ENCODE peak calls at places on chromosomes 13 and 19, in five cellular contexts. E is sigmoid colon, B is HL-60, A is neural progenitor cell, Q is AG09309. Y is an unnamed sample.

GRCh38 chr19:4951671-4952070 is 17.2 kb upstream of the KDM4B start:
- DNase-seq in E (no peak), B (no peak), A (no peak), Q (no peak), Y (no peak)

GRCh38 chr19:19257137-19257536 is 16.0 kb downstream of the TM6SF2 start:
- DNase-seq in E (no peak), B (no peak), A (no peak), Q (no peak), Y (no peak)

GRCh38 chr13:73883162-73883561 is 251.0 kb downstream of the KLF12 start:
- DNase-seq in E (no peak), B (no peak), A (no peak), Q (no peak), Y (no peak)

GRCh38 chr13:34942732-34943674 is 933 bp downstream of the NBEA start:
- DNase-seq in E (peak), B (no peak), A (peak), Q (no peak), Y (no peak)

GRCh38 chr13:74839656-74840055 is 642.3 kb downstream of the TBC1D4 start:
- DNase-seq in E (no peak), B (no peak), A (no peak), Q (no peak), Y (no peak)

GRCh38 chr19:52941941-52942370 is 18.7 kb upstream of the ZNF888 start:
- DNase-seq in E (peak), B (peak), A (peak), Q (no peak), Y (no peak)

GRCh38 chr13:93621966-93622365 is 395.4 kb downstream of the GPC6 start:
- DNase-seq in E (no peak), B (no peak), A (no peak), Q (no peak), Y (no peak)

GRCh38 chr13:59480398-59480797 is 683.3 kb downstream of the DIAPH3 start:
- DNase-seq in E (no peak), B (no peak), A (no peak), Q (no peak), Y (no peak)

GRCh38 chr19:6800991-6801396 is 28.5 kb downstream of the VAV1 start:
- DNase-seq in E (no peak), B (no peak), A (no peak), Q (peak), Y (no peak)

GRCh38 chr13:28220166-28220565 is 81.8 kb downstream of the PAN3 start:
- DNase-seq in E (no peak), B (peak), A (no peak), Q (no peak), Y (no peak)

GRCh38 chr13:32448224-32448623 is 20.3 kb upstream of the N4BP2L1 start:
- DNase-seq in E (no peak), B (no peak), A (no peak), Q (no peak), Y (no peak)

GRCh38 chr19:53130506-53130905 is 2.2 kb downstream of the ZNF415 start:
- DNase-seq in E (no peak), B (no peak), A (peak), Q (no peak), Y (no peak)

GRCh38 chr13:54953786-54954185 is 1925.2 kb downstream of the OLFM4 start:
- DNase-seq in E (no peak), B (no peak), A (no peak), Q (no peak), Y (no peak)

GRCh38 chr19:7104783-7105447 is 35.4 kb downstream of the ZNF557 start:
- DNase-seq in E (no peak), B (no peak), A (no peak), Q (no peak), Y (no peak)

GRCh38 chr19:6925801-6926751 is 38.7 kb downstream of the ADGRE1 start:
- DNase-seq in E (no peak), B (no peak), A (no peak), Q (peak), Y (no peak)

GRCh38 chr19:27833031-27833430 is 1379.9 kb downstream of the UQCRFS1 start:
- DNase-seq in E (no peak), B (no peak), A (no peak), Q (no peak), Y (no peak)

GRCh38 chr19:39467941-39468340 is 12.7 kb upstream of the TIMM50 start:
- DNase-seq in E (no peak), B (no peak), A (no peak), Q (no peak), Y (no peak)

GRCh38 chr13:92896842-92897241 is 329.8 kb upstream of the GPC6 start:
- DNase-seq in E (no peak), B (no peak), A (peak), Q (no peak), Y (peak)

GRCh38 chr13:90336507-90336906 is 1011.0 kb upstream of the MIR17HG start:
- DNase-seq in E (no peak), B (no peak), A (no peak), Q (no peak), Y (no peak)

GRCh38 chr19:10612515-10613119 is 12.7 kb upstream of the SLC44A2 start:
- DNase-seq in E (no peak), B (no peak), A (no peak), Q (no peak), Y (no peak)

GRCh38 chr13:73168226-73168992 is 109.6 kb downstream of the KLF5 start:
- DNase-seq in E (no peak), B (no peak), A (no peak), Q (no peak), Y (no peak)

GRCh38 chr13:100275746-100276145 is 186.9 kb downstream of the PCCA start:
- DNase-seq in E (no peak), B (no peak), A (no peak), Q (no peak), Y (no peak)

GRCh38 chr13:97015661-97016350 is 21.5 kb upstream of the OXGR1 start:
- DNase-seq in E (no peak), B (no peak), A (no peak), Q (no peak), Y (no peak)

GRCh38 chr19:1715540-1715939 is 37.8 kb upstream of the ONECUT3 start:
- DNase-seq in E (no peak), B (no peak), A (no peak), Q (no peak), Y (no peak)

GRCh38 chr19:1156305-1156801 is 17.7 kb downstream of the SBNO2 start:
- DNase-seq in E (no peak), B (no peak), A (no peak), Q (no peak), Y (no peak)

GRCh38 chr19:40257096-40257517 is 28.0 kb downstream of the AKT2 start:
- DNase-seq in E (no peak), B (no peak), A (no peak), Q (no peak), Y (no peak)

GRCh38 chr13:40391788-40392187 is 274.7 kb downstream of the FOXO1 start:
- DNase-seq in E (no peak), B (no peak), A (no peak), Q (no peak), Y (no peak)

GRCh38 chr13:67614577-67614976 is 384.4 kb upstream of the PCDH9 start:
- DNase-seq in E (no peak), B (no peak), A (no peak), Q (no peak), Y (no peak)

GRCh38 chr13:22061806-22062391 is 391.0 kb downstream of the FGF9 start:
- DNase-seq in E (no peak), B (no peak), A (no peak), Q (no peak), Y (no peak)

GRCh38 chr19:9917322-9917721 is 19.0 kb downstream of the OLFM2 start:
- DNase-seq in E (no peak), B (no peak), A (peak), Q (no peak), Y (no peak)

GRCh38 chr13:74586839-74587238 is 452.6 kb upstream of the KLF12 start:
- DNase-seq in E (no peak), B (no peak), A (no peak), Q (no peak), Y (peak)

GRCh38 chr13:47959468-47960088 is 41.5 kb downstream of the SUCLA2 start:
- DNase-seq in E (no peak), B (no peak), A (no peak), Q (no peak), Y (no peak)

GRCh38 chr13:29771247-29771646 is 79.2 kb downstream of the UBL3 start:
- DNase-seq in E (no peak), B (no peak), A (peak), Q (no peak), Y (peak)

GRCh38 chr13:48973845-48974431 is 1.8 kb upstream of the FNDC3A start:
- DNase-seq in E (no peak), B (no peak), A (no peak), Q (no peak), Y (no peak)
- H3K4me3 ChIP-seq in E (no peak), B (no peak), A (no peak), Q (no peak), Y (no peak)

GRCh38 chr19:13089139-13089856 is 13.4 kb downstream of the LYL1 start:
- DNase-seq in E (no peak), B (no peak), A (peak), Q (no peak), Y (no peak)
- TF ChIP-seq CTCF in E (no peak), B (peak), A (peak), Q (peak), Y (peak)

GRCh38 chr13:51396352-51396751 is 56.5 kb downstream of the INTS6 start:
- DNase-seq in E (no peak), B (peak), A (no peak), Q (peak), Y (no peak)
- H3K4me3 ChIP-seq in E (no peak), B (no peak), A (no peak), Q (no peak), Y (no peak)

GRCh38 chr13:113491418-113491883 is 940 bp upstream of the DCUN1D2 start:
- DNase-seq in E (no peak), B (no peak), A (peak), Q (no peak), Y (no peak)

GRCh38 chr13:113489549-113490495 is 689 bp downstream of the DCUN1D2 start:
- DNase-seq in E (peak), B (no peak), A (no peak), Q (no peak), Y (no peak)

GRCh38 chr13:113488283-113488682 is 2.2 kb downstream of the DCUN1D2 start:
- DNase-seq in E (no peak), B (no peak), A (no peak), Q (no peak), Y (no peak)

GRCh38 chr13:113490496-113491417 is at the start of gene DCUN1D2:
- DNase-seq in E (peak), B (peak), A (peak), Q (peak), Y (peak)

GRCh38 chr13:113489171-113489548 is 1.4 kb downstream of the DCUN1D2 start:
- DNase-seq in E (no peak), B (no peak), A (peak), Q (no peak), Y (no peak)
- TF ChIP-seq CTCF in E (no peak), B (no peak), A (peak), Q (no peak), Y (no peak)

GRCh38 chr19:30225615-30226463 is 146.3 kb upstream of the ZNF536 start:
- DNase-seq in E (peak), B (no peak), A (peak), Q (no peak), Y (no peak)

GRCh38 chr19:30222993-30223865 is 149.0 kb upstream of the ZNF536 start:
- DNase-seq in E (peak), B (no peak), A (peak), Q (no peak), Y (no peak)

GRCh38 chr19:30223866-30224688 is 148.1 kb upstream of the ZNF536 start:
- DNase-seq in E (no peak), B (no peak), A (no peak), Q (no peak), Y (no peak)

GRCh38 chr19:30226464-30227070 is 145.6 kb upstream of the ZNF536 start:
- DNase-seq in E (no peak), B (no peak), A (peak), Q (no peak), Y (no peak)

GRCh38 chr19:30224689-30225606 is 147.2 kb upstream of the ZNF536 start:
- DNase-seq in E (peak), B (no peak), A (peak), Q (no peak), Y (no peak)
- H3K4me3 ChIP-seq in E (peak), B (no peak), A (peak), Q (peak), Y (peak)

GRCh38 chr19:56405062-56405461 is 930 bp downstream of the ZNF583 start:
- DNase-seq in E (no peak), B (no peak), A (no peak), Q (no peak), Y (no peak)

GRCh38 chr19:56404705-56405056 is 549 bp downstream of the ZNF583 start:
- DNase-seq in E (no peak), B (no peak), A (no peak), Q (no peak), Y (no peak)

GRCh38 chr19:56403261-56403660 is 871 bp upstream of the ZNF583 start:
- DNase-seq in E (no peak), B (no peak), A (peak), Q (no peak), Y (no peak)

GRCh38 chr19:56400485-56400884 is 3.6 kb upstream of the ZNF583 start:
- DNase-seq in E (no peak), B (no peak), A (no peak), Q (no peak), Y (no peak)

DNA sequence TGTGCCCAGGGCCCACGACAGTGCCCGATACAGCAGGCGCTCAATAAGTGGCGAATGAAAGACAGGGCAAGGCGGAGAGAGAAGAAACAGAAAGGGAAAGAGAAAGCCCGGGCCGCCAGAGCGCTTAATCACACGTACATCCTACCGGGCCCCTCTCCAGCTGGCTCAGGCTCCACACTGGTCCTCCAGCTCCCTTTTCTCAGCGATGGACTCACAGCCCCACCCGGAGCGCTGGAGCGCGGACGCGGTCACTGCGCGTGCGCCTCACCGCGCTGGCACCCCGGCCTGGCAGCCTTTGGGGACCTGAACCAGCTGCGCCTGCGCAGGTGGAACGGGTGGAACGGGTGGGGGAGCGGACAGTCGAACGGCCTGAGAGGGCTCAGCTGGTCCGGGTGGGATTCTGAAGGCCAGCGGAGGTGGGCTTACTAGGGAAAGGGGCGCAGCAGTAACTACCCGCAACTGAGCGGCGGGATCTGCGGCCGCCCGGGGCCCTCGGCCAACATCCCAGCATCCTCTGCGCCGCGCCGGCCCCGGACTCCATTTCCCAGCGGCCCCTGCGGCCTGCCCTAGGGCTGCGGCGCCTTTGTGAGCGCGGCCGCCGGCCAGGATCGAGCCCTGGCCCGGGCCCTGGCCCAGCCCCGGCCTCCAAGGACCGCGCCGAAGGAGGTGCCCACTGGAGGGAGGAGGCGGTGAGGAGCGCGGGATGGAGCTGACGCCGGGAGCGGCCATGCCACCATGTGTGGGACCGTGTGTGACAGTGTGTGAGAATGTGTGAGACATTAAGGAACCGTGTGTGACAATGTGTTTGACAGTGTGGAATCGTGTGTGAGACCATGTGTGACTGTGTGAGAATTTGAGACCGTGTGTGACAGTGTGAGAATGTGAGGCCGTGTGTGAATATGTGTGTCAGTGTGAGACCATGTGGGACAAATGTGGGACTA is at the start of gene ZNF583:
- DNase-seq in E (peak), B (peak), A (peak), Q (peak), Y (peak)
- TF ChIP-seq CTCF in E (no peak), B (no peak), A (no peak), Q (no peak), Y (no peak)

DNA sequence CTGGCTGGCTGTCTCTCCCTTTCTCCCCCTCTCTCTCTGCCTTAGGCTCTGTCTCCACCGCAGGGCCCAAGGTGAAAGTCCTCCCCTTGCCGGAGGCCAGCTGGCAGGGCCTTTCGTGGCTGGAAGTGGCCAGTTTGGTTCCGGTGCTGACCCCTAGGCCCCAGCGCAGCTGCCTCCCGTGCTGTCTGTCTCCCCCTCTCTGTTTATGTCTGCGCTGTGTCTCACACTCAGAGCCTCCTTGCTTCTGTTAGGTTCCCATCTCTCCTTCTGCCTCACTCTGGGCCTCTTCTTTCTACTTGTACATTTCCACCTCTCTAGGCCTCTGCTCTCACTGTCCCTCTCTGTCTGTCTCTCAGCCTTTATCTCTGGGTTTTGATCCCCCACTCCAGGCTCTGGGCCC is 13.1 kb downstream of the CCDC97 start:
- DNase-seq in E (peak), B (no peak), A (no peak), Q (no peak), Y (no peak)
- H3K4me3 ChIP-seq in E (no peak), B (no peak), A (no peak), Q (no peak), Y (no peak)

DNA sequence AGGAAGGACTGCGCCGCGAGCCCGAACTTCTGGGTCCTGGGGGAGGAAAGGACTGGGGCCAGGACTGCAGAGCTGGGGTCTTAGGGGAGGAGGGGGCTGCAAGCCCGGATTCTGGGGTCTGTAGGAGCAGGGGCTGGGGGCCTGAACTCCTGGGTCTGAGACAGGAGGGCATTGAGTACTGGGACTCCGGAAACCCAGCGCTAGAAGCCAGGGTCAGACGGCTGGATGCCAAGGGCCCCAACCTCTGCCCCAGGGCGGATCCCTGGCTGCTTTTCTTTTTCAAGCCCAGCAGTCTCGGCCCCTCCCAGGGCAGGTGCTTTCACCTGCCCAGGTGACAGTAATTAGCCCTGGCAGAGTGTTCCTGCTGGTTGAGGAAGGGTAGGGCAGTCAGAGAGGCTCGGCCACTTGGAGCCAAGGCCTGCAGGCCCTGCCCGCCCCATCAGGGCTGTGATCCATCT is 2.3 kb downstream of the MYH14 start:
- DNase-seq in E (no peak), B (no peak), A (peak), Q (no peak), Y (no peak)
- TF ChIP-seq CTCF in E (no peak), B (no peak), A (no peak), Q (no peak), Y (no peak)

Y was measured in retinal pigment epithelial cell.